ENCODE peak calls at places on chromosomes 1 and 21, in eight cellular contexts. O, C, M, Z, U, Y, L and H are unnamed samples. For H3K4me1, the result is how much of the 10 kb centered on the place peaks cover.

GRCh38 chr1:226677121-226678020 is 61.7 kb downstream of the ITPKB start:
- DNase-seq in Z (peak), M (peak), L (no peak), Y (peak), U (no peak), C (peak), O (peak), H (peak)

GRCh38 chr1:58626293-58626692 is 49.2 kb upstream of the TACSTD2 start:
- DNase-seq in O (no peak), U (no peak), Z (no peak), L (no peak), Y (no peak), C (no peak), M (no peak), H (no peak)

GRCh38 chr1:195902779-195903178 is 705.5 kb downstream of the KCNT2 start:
- DNase-seq in Y (no peak), O (no peak), Z (no peak), C (no peak), U (no peak), L (no peak), M (no peak), H (no peak)

GRCh38 chr21:42537106-42537742 is 23.6 kb downstream of the SLC37A1 start:
- DNase-seq in Y (no peak), U (no peak), L (no peak), C (no peak), M (no peak), Z (no peak), O (no peak), H (no peak)

GRCh38 chr1:19122668-19123067 is 87.4 kb downstream of the UBR4 start:
- DNase-seq in C (no peak), Z (peak), O (peak), U (no peak), Y (no peak), M (no peak), L (no peak), H (peak)

GRCh38 chr1:96416111-96416595 is 305.4 kb upstream of the PTBP2 start:
- DNase-seq in L (no peak), C (peak), Z (peak), O (peak), Y (peak), U (no peak), M (no peak), H (peak)

GRCh38 chr1:69567847-69568434 is at the start of gene LRRC7:
- DNase-seq in M (no peak), Y (peak), L (peak), U (peak), C (peak), Z (peak), O (no peak), H (peak)

GRCh38 chr1:59638172-59638800 is 176.5 kb upstream of the HOOK1 start:
- DNase-seq in U (peak), L (no peak), M (no peak), O (no peak), Z (peak), Y (peak), C (no peak), H (no peak)

GRCh38 chr1:180947901-180948311 is 35.2 kb downstream of the KIAA1614 start:
- DNase-seq in Y (no peak), C (peak), U (no peak), M (no peak), Z (no peak), O (no peak), L (peak), H (no peak)

GRCh38 chr1:45552309-45552708 is 1.7 kb downstream of the AKR1A1 start:
- DNase-seq in Z (peak), L (no peak), C (no peak), O (no peak), Y (no peak), M (no peak), U (no peak), H (no peak)

GRCh38 chr1:162381383-162381782 is at the start of gene C1orf226:
- DNase-seq in Y (no peak), U (no peak), C (no peak), Z (peak), O (no peak), M (no peak), L (no peak), H (peak)

GRCh38 chr1:165871311-165872067 is 44.1 kb downstream of the UCK2 start:
- DNase-seq in M (peak), Y (peak), O (peak), C (no peak), U (peak), L (no peak), Z (peak), H (peak)

GRCh38 chr1:241638091-241638682 is 2.0 kb downstream of the CHML start:
- DNase-seq in M (no peak), Z (no peak), C (no peak), U (peak), Y (no peak), L (no peak), O (no peak), H (no peak)
- H3K4me1 ChIP-seq in M (under half), Z (under half), C (under half), U (under half), Y (under half), L (under half), O (under half), H (half or more)

DNA sequence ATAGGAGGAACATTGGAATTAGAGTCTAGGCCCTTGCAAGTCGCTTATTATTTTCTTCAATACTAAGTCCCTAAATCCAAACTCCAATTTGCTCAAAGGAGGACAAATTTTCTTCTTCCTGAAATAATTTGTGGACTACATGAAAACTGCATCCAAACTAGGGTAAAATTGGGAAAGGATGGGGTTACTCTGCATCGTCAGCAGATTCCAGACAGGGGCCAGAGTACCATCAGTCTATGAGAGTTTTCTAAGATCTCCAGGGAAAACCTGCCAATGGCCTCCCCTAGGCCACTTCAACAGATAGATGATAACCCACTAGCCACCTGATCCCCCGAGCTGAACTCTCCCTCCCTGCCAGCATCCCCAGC is 494 bp downstream of the HEYL start:
- DNase-seq in Z (no peak), C (no peak), U (no peak), M (no peak), L (no peak), Y (no peak), O (no peak), H (no peak)
- H3K4me1 ChIP-seq in Z (under half), C (under half), U (under half), M (under half), L (under half), Y (under half), O (under half), H (half or more)

GRCh38 chr21:33541105-33541711 is 709 bp downstream of the GART start:
- DNase-seq in O (no peak), L (peak), Y (no peak), Z (peak), C (no peak), U (peak), M (no peak), H (no peak)

GRCh38 chr21:33543505-33544129 is 779 bp downstream of the SON start:
- DNase-seq in M (no peak), C (peak), L (peak), U (no peak), O (peak), Y (peak), Z (no peak), H (no peak)

GRCh38 chr21:33541756-33542639 is at the start of gene GART:
- DNase-seq in L (peak), M (peak), Y (peak), O (peak), U (peak), Z (peak), C (peak), H (peak)

GRCh38 chr21:33544451-33544850 is 1.6 kb downstream of the SON start:
- DNase-seq in U (no peak), M (no peak), C (no peak), L (no peak), Z (no peak), Y (no peak), O (no peak), H (no peak)

DNA sequence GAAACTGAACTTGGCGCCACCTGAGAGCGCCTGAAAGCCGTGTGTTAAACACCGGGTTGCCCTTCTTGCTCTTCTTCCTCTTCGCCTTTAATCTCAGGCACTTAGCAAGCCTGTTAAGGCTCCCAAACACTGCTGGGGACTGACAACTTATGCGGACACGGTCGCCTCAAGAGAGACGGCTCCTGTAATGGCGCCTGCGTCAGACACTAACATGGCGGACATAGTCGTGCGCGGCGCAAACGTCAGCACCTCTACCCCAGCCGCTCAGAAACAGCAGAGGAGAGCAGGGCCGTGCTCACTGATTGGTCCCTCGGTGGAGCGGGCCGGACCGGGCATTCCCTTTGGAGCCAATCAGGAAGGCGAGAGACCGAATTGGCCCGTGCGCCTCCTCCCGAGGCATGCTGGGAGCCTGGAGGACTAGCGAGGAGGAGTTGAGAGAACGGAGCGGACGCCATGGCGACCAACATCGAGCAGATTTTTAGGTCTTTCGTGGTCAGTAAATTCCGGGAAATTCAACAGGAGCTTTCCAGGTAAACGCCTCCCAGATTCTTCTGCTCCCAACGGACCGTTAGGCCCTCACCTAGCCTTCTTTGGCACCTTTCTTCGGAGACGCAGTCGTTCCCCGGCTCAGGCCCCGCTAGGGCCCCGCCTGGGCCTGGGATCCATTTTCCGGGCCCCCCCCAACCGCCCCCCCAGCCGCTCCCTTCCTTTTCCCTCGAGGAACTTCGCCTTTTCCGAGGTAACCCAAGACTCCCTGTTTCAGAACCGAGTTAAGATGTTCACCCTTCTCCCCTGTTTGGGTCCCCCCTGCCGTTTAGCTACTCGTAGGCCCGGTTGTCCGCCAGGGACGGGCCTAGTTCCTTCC is at the start of gene SON:
- DNase-seq in C (peak), M (peak), Z (peak), Y (peak), O (peak), L (peak), U (peak), H (peak)
- H3K4me1 ChIP-seq in C (under half), M (under half), Z (under half), Y (under half), O (under half), L (under half), U (under half), H (under half)

DNA sequence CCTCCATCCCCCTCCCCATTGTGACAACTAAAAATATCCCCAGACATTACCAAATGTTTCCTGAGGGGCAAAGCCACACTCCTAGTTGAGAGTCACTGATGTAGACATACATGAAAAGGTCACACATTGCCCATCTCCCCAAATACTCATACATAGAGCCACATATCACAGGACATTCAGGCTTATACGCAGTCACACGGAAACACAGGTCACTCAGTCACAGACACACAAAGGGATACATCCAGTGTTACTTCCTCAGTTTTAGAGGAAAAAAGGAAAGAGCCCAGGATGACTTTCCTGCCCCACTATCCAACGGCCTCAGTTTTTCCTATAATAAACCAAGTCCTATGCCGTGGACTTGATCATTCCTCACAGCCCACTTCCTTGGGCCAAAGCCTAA is 1.9 kb downstream of the SLC39A1 start:
- DNase-seq in C (no peak), U (no peak), Y (no peak), Z (no peak), L (no peak), O (no peak), M (no peak), H (no peak)
- H3K4me1 ChIP-seq in C (half or more), U (under half), Y (under half), Z (under half), L (half or more), O (half or more), M (half or more), H (under half)

GRCh38 chr1:65176071-65176470 is 28.1 kb downstream of the AK4 start:
- DNase-seq in Z (no peak), L (no peak), C (no peak), Y (no peak), O (peak), U (no peak), M (no peak), H (no peak)

GRCh38 chr1:65178235-65178634 is 30.2 kb downstream of the AK4 start:
- DNase-seq in Z (no peak), C (no peak), M (no peak), Y (no peak), U (no peak), L (no peak), O (no peak), H (no peak)

GRCh38 chr1:65179148-65179547 is 31.1 kb downstream of the AK4 start:
- DNase-seq in M (no peak), Z (peak), Y (no peak), O (no peak), U (no peak), C (no peak), L (no peak), H (no peak)

GRCh38 chr1:65176571-65176970 is 28.6 kb downstream of the AK4 start:
- DNase-seq in Y (no peak), U (no peak), L (no peak), C (no peak), M (no peak), Z (peak), O (no peak), H (no peak)

DNA sequence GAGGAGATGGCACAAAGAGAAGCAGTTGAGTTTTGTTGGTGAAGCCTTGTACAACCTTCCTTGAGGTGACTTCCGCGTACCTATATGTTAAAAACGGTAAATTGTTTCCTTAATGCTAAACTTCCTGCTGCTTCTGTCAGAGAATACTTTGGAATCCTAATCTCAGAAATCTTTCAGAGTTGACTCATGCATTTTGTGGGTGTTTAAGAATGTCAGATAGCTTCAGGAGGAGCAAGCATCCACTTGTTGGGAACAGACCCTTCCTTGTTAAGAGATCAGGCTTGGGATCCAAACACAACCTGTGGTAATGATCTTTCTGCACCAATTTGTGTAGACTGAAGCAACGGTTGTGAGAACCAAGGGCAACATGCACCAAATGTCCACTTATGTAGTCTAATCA is 29.5 kb downstream of the AK4 start:
- DNase-seq in U (peak), Y (no peak), C (no peak), L (no peak), Z (peak), O (no peak), M (no peak), H (no peak)
- H3K4me1 ChIP-seq in U (under half), Y (under half), C (under half), L (under half), Z (under half), O (under half), M (under half), H (under half)